ENCODE peak calls at places on chromosomes 12 and 14, in eight cellular contexts. E is prostate gland, C is ovary, M is gastrocnemius medialis, G is transverse colon, P is right lobe of liver, J is endothelial cell of umbilical vein, I is upper lobe of left lung. L is an unnamed sample. For H3K36me3, the result is how much of the 10 kb centered on the place peaks cover.

GRCh38 chr12:122067966-122068365 is 10.6 kb upstream of the MLXIP start:
- DNase-seq in I (peak), C (no peak), P (peak), M (no peak), G (peak), E (peak), J (peak), L (peak)

GRCh38 chr12:115752151-115752550 is 525.3 kb downstream of the MED13L start:
- DNase-seq in G (no peak), E (peak), I (no peak), J (no peak), P (no peak), M (no peak), C (no peak), L (no peak)

GRCh38 chr14:103625361-103626095 is 3.5 kb upstream of the KLC1 start:
- DNase-seq in J (no peak), M (no peak), G (peak), P (no peak), C (no peak), E (no peak), I (no peak), L (no peak)

GRCh38 chr12:89064780-89065179 is 287.5 kb downstream of the DUSP6 start:
- DNase-seq in P (no peak), G (no peak), E (no peak), M (no peak), I (no peak), C (no peak), J (no peak), L (no peak)

GRCh38 chr12:49331360-49332222 is 5.4 kb downstream of the C1QL4 start:
- DNase-seq in E (peak), M (peak), C (peak), G (peak), I (no peak), J (peak), P (peak), L (peak)

GRCh38 chr12:18375131-18375530 is 113.8 kb downstream of the PIK3C2G start:
- DNase-seq in C (no peak), E (no peak), J (no peak), M (no peak), G (no peak), I (no peak), P (no peak), L (no peak)

GRCh38 chr14:31876741-31877140 is 200.4 kb upstream of the ARHGAP5 start:
- DNase-seq in C (no peak), E (no peak), I (no peak), P (no peak), J (no peak), M (no peak), G (no peak), L (no peak)

GRCh38 chr14:99909500-99910064 is 116.4 kb downstream of the EML1 start:
- DNase-seq in I (no peak), P (no peak), E (no peak), M (no peak), G (no peak), J (no peak), C (no peak), L (no peak)

GRCh38 chr12:95653761-95654546 is 102.7 kb upstream of the USP44 start:
- DNase-seq in M (peak), C (no peak), E (no peak), I (no peak), J (peak), G (no peak), P (peak), L (no peak)

GRCh38 chr14:56686416-56686815 is 106.8 kb downstream of the TMEM260 start:
- DNase-seq in J (no peak), I (peak), C (no peak), P (peak), G (peak), E (no peak), M (no peak), L (peak)

GRCh38 chr14:52951730-52952481 is 1.1 kb upstream of the FERMT2 start:
- DNase-seq in I (no peak), C (peak), G (peak), M (peak), P (peak), J (peak), E (peak), L (peak)

GRCh38 chr12:99110866-99111265 is 465.8 kb downstream of the APAF1 start:
- DNase-seq in C (no peak), M (no peak), I (no peak), P (no peak), J (no peak), G (no peak), E (no peak), L (no peak)

GRCh38 chr12:88519802-88520435 is 60.4 kb downstream of the KITLG start:
- DNase-seq in P (no peak), C (no peak), E (peak), M (no peak), I (no peak), G (no peak), J (peak), L (no peak)

GRCh38 chr12:28958553-28959195 is 190.4 kb upstream of the FAR2 start:
- DNase-seq in C (no peak), I (no peak), E (no peak), J (peak), P (no peak), G (no peak), M (no peak), L (no peak)

GRCh38 chr12:94427520-94428381 is 31.9 kb downstream of the CEP83 start:
- DNase-seq in C (peak), E (no peak), J (peak), P (no peak), I (no peak), G (peak), M (peak), L (peak)

GRCh38 chr14:31543969-31544799 is 17.0 kb upstream of the NUBPL start:
- DNase-seq in M (no peak), E (no peak), C (no peak), I (no peak), J (peak), P (no peak), G (no peak), L (no peak)

GRCh38 chr14:69891422-69891821 is 12.2 kb downstream of the SMOC1 start:
- DNase-seq in I (peak), C (no peak), P (no peak), G (no peak), J (no peak), E (no peak), M (no peak), L (no peak)

GRCh38 chr14:74579447-74580274 is 32.4 kb downstream of the LTBP2 start:
- DNase-seq in E (no peak), C (no peak), I (no peak), G (no peak), P (no peak), M (no peak), J (peak), L (no peak)

GRCh38 chr12:52007158-52007921 is 594 bp downstream of the TAMALIN start:
- DNase-seq in C (peak), P (peak), G (peak), E (no peak), M (no peak), I (peak), J (peak), L (no peak)

GRCh38 chr12:14854586-14855163 is 11.3 kb upstream of the ART4 start:
- DNase-seq in G (no peak), E (no peak), I (no peak), M (no peak), P (no peak), J (peak), C (no peak), L (no peak)

GRCh38 chr12:52260351-52261210 is 13.9 kb upstream of the KRT86 start:
- DNase-seq in C (no peak), M (no peak), J (peak), E (no peak), G (no peak), P (no peak), I (no peak), L (peak)

GRCh38 chr12:47935196-47935595 is 28.2 kb upstream of the TMEM106C start:
- DNase-seq in I (no peak), P (no peak), E (no peak), J (no peak), C (peak), M (no peak), G (no peak), L (no peak)

GRCh38 chr14:105155681-105156413 is 12.7 kb downstream of the JAG2 start:
- DNase-seq in J (no peak), E (no peak), C (no peak), P (no peak), M (no peak), G (no peak), I (peak), L (no peak)

GRCh38 chr12:2068638-2069037 is 15.9 kb downstream of the CACNA1C start:
- DNase-seq in P (no peak), C (no peak), J (no peak), M (no peak), G (no peak), E (no peak), I (no peak), L (no peak)

GRCh38 chr12:121917950-121918678 is at the start of gene CFAP251:
- DNase-seq in P (peak), I (peak), G (peak), C (peak), J (peak), M (peak), E (peak), L (peak)

GRCh38 chr12:116319851-116320621 is 42.5 kb upstream of the MED13L start:
- DNase-seq in E (peak), M (peak), C (peak), G (peak), J (peak), P (no peak), I (no peak), L (peak)

GRCh38 chr14:100819829-100820475 is 6.0 kb upstream of the MEG3 start:
- DNase-seq in P (no peak), M (no peak), E (no peak), J (no peak), C (no peak), I (no peak), G (no peak), L (no peak)

GRCh38 chr12:69000540-69001243 is 67.7 kb upstream of the CPM start:
- DNase-seq in P (no peak), C (no peak), G (no peak), J (no peak), E (no peak), M (no peak), I (no peak), L (no peak)

GRCh38 chr14:35973770-35974169 is 147.6 kb downstream of the BRMS1L start:
- DNase-seq in G (no peak), M (no peak), J (no peak), P (no peak), C (no peak), E (no peak), I (no peak), L (no peak)

GRCh38 chr12:25811656-25812126 is 146.8 kb upstream of the RASSF8 start:
- DNase-seq in C (no peak), E (no peak), M (no peak), P (no peak), I (no peak), J (peak), G (no peak), L (no peak)

GRCh38 chr14:106556665-106557289 is 1030.4 kb downstream of the TMEM121 start:
- DNase-seq in M (no peak), C (peak), G (peak), P (peak), J (no peak), E (peak), I (peak), L (peak)

GRCh38 chr12:111643428-111643826 is 42.3 kb downstream of the BRAP start:
- DNase-seq in C (no peak), E (peak), I (no peak), P (no peak), G (peak), M (no peak), J (peak), L (peak)

GRCh38 chr14:75885829-75886228 is 96.0 kb downstream of the TGFB3 start:
- DNase-seq in M (no peak), J (no peak), G (no peak), C (no peak), P (no peak), I (no peak), E (no peak), L (no peak)

GRCh38 chr12:91144053-91144452 is 32.8 kb upstream of the LUM start:
- DNase-seq in C (no peak), M (no peak), P (no peak), J (peak), E (no peak), I (no peak), G (no peak), L (no peak)

GRCh38 chr14:100614803-100615202 is 27.6 kb upstream of the BEGAIN start:
- DNase-seq in M (no peak), P (no peak), E (no peak), G (no peak), C (no peak), I (no peak), J (no peak), L (no peak)

DNA sequence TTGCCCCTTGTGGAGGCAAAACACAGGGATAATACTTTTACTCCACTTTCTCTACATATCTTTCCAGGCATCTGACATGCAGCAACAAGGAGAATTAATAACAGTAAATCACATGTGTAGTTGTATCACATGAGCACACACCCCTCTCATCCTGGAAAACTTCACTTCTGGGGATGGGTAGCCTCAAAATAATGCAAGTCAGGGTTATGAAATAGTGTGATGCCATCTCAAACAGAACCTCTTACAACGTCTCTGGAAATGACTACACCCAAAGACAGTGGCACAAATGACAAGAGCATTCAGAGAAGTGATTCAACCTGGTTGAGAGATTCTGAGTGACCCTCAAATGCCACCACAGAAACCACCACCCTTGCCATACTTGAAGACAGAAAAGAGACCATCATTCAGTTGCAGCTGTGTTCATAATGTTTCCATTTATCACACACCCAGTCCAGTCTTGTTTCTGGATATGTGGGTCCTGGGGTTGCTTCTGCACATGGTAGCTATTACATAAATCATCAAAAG is 2.8 kb downstream of the DIO2 start:
- DNase-seq in P (no peak), E (no peak), J (no peak), G (no peak), C (no peak), M (no peak), I (no peak), L (no peak)
- H3K36me3 ChIP-seq in P (under half), E (under half), J (under half), G (under half), C (under half), M (under half), I (under half), L (under half)

GRCh38 chr12:79934309-79935020 is 432 bp downstream of the PPP1R12A start:
- DNase-seq in I (peak), M (peak), G (no peak), C (peak), J (no peak), E (peak), P (peak), L (no peak)

GRCh38 chr12:79936670-79937069 is 1.8 kb upstream of the PPP1R12A start:
- DNase-seq in M (no peak), I (no peak), G (no peak), P (no peak), C (no peak), J (peak), E (no peak), L (no peak)

GRCh38 chr12:79933580-79934264 is 1.2 kb downstream of the PPP1R12A start:
- DNase-seq in C (no peak), M (no peak), J (peak), G (peak), P (no peak), E (no peak), I (no peak), L (peak)

GRCh38 chr12:79935624-79936040 is 735 bp upstream of the PPP1R12A start:
- DNase-seq in J (no peak), E (no peak), G (peak), P (no peak), I (no peak), M (no peak), C (no peak), L (no peak)

GRCh38 chr12:79935021-79935623 is at the start of gene PPP1R12A:
- DNase-seq in I (peak), E (peak), C (peak), P (peak), G (peak), J (peak), M (peak), L (peak)
- TF ChIP-seq POLR2A in I (peak), E (peak), C (peak), P (peak), G (peak), J (peak), M (peak), L (peak)

GRCh38 chr14:47785041-47785440 is 109.6 kb upstream of the MDGA2 start:
- DNase-seq in I (no peak), P (no peak), M (no peak), G (no peak), J (no peak), E (no peak), C (no peak), L (no peak)
- TF ChIP-seq CTCF in I (no peak), P (no peak), M (no peak), G (no peak), J (no peak), E (no peak), C (no peak), L (no peak)

GRCh38 chr12:132004946-132005345 is 55.2 kb downstream of the EP400 start:
- DNase-seq in M (no peak), J (no peak), P (no peak), G (no peak), I (no peak), E (no peak), C (no peak), L (no peak)
- H3K36me3 ChIP-seq in M (under half), J (under half), P (under half), G (under half), I (under half), E (under half), C (under half), L (under half)

DNA sequence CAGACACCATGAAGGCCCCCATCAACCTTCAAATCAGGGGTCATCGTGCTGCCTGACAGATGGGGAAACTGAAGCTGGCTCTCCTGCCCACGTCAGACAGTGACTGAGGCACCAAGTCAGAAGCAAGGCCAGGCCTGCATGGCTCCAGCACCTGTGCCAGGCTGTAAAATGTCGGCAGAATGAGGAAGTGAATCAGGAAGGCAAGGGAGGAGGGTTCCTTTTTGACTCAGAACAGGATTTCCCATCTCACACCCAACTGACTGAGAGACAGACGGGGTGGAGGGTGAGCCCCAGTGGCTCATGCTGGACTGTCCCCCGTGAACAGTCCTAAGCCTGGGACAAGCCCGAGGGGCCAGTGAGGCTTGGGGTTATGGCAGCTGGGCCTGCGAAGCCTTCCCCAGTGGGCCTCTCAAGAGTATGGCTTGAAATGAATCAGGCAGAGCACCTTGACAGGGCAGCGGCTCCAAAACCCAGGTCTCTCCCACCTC is 20.9 kb downstream of the SYNE3 start:
- DNase-seq in P (no peak), J (peak), G (peak), C (no peak), E (no peak), M (no peak), I (no peak), L (no peak)
- TF ChIP-seq POLR2A in P (no peak), J (no peak), G (no peak), C (no peak), E (no peak), M (no peak), I (no peak), L (no peak)

GRCh38 chr14:77543637-77544334 is 45.2 kb upstream of the ISM2 start:
- DNase-seq in I (no peak), P (no peak), M (no peak), E (no peak), G (no peak), C (no peak), J (no peak), L (no peak)

GRCh38 chr14:77544571-77544970 is 46.0 kb upstream of the ISM2 start:
- DNase-seq in E (no peak), G (no peak), P (no peak), M (no peak), I (no peak), J (no peak), C (no peak), L (no peak)

GRCh38 chr14:77543240-77543551 is 44.6 kb upstream of the ISM2 start:
- DNase-seq in I (no peak), C (no peak), M (no peak), P (no peak), E (no peak), G (no peak), J (peak), L (no peak)

GRCh38 chr14:77549451-77549850 is 50.8 kb upstream of the ISM2 start:
- DNase-seq in J (no peak), C (no peak), P (no peak), M (no peak), E (no peak), I (no peak), G (no peak), L (no peak)

DNA sequence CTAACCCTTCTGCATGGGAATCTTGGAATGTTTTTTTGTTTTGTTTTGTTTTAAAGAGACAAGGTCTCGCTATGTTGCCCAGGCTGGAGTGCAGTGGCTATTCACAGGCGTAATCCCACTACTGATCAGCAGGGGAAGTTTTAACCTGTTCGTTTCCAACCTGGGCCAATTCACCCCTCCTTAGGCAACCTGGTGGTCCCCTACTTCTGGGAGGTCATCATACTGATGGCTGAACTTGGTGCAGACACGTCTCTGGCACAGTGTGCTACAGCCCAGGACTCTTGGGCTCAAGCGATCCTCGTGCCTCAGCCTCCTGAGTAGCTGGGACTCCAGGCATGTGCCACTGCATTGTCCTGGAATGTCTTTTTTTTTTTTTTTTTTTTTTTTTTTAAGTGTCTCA is 48.9 kb upstream of the ISM2 start:
- DNase-seq in E (no peak), J (no peak), C (no peak), M (no peak), G (no peak), P (no peak), I (no peak), L (no peak)
- TF ChIP-seq CTCF in E (no peak), J (peak), C (no peak), M (no peak), G (no peak), P (no peak), I (no peak), L (no peak)

GRCh38 chr12:13289644-13290285 is 93.2 kb downstream of the EMP1 start:
- DNase-seq in I (no peak), G (no peak), C (no peak), M (peak), J (no peak), E (no peak), P (no peak), L (peak)
- H3K36me3 ChIP-seq in I (under half), G (under half), C (under half), M (under half), J (under half), E (under half), P (under half), L (under half)

L was measured in body of pancreas.